ENCODE peak calls at places on chromosome 12, in eight cellular contexts. One of them, this sample, is unnamed.

GRCh38 chr12:84124211-84124610 is 788.4 kb downstream of the SLC6A15 start:
- DNase-seq in spleen: no peak
- DNase-seq in activated naive CD4-positive, alpha-beta T cell: no peak
- DNase-seq in iPS-NIHi11: no peak
- DNase-seq in left ventricle myocardium superior: no peak
- DNase-seq in NCI-H460: no peak
- DNase-seq in fibroblast of pulmonary artery: no peak
- DNase-seq in epithelial cell of esophagus: no peak
- DNase-seq in this sample: no peak

GRCh38 chr12:70628701-70629480 is 8.3 kb downstream of the PTPRB start:
- DNase-seq in spleen: no peak
- DNase-seq in activated naive CD4-positive, alpha-beta T cell: no peak
- DNase-seq in iPS-NIHi11: no peak
- DNase-seq in left ventricle myocardium superior: no peak
- DNase-seq in NCI-H460: no peak
- DNase-seq in fibroblast of pulmonary artery: no peak
- DNase-seq in epithelial cell of esophagus: no peak
- DNase-seq in this sample: no peak

GRCh38 chr12:92290016-92290685 is 144.5 kb upstream of the BTG1 start:
- DNase-seq in spleen: no peak
- DNase-seq in activated naive CD4-positive, alpha-beta T cell: no peak
- DNase-seq in iPS-NIHi11: no peak
- DNase-seq in left ventricle myocardium superior: no peak
- DNase-seq in NCI-H460: no peak
- DNase-seq in fibroblast of pulmonary artery: peak
- DNase-seq in epithelial cell of esophagus: peak
- DNase-seq in this sample: no peak

GRCh38 chr12:105358789-105359188 is 28.3 kb downstream of the C12orf75 start:
- DNase-seq in spleen: no peak
- DNase-seq in activated naive CD4-positive, alpha-beta T cell: no peak
- DNase-seq in iPS-NIHi11: no peak
- DNase-seq in left ventricle myocardium superior: no peak
- DNase-seq in NCI-H460: no peak
- DNase-seq in fibroblast of pulmonary artery: no peak
- DNase-seq in epithelial cell of esophagus: no peak
- DNase-seq in this sample: no peak

GRCh38 chr12:14769462-14769836 is 33.8 kb downstream of the WBP11 start:
- DNase-seq in spleen: peak
- DNase-seq in activated naive CD4-positive, alpha-beta T cell: no peak
- DNase-seq in iPS-NIHi11: peak
- DNase-seq in left ventricle myocardium superior: peak
- DNase-seq in NCI-H460: peak
- DNase-seq in fibroblast of pulmonary artery: peak
- DNase-seq in epithelial cell of esophagus: no peak
- DNase-seq in this sample: no peak

GRCh38 chr12:38141239-38141638 is 175.3 kb upstream of the ALG10B start:
- DNase-seq in spleen: no peak
- DNase-seq in activated naive CD4-positive, alpha-beta T cell: no peak
- DNase-seq in iPS-NIHi11: no peak
- DNase-seq in left ventricle myocardium superior: no peak
- DNase-seq in NCI-H460: no peak
- DNase-seq in fibroblast of pulmonary artery: no peak
- DNase-seq in epithelial cell of esophagus: no peak
- DNase-seq in this sample: no peak

GRCh38 chr12:110279561-110279960 is 1.5 kb upstream of the ATP2A2 start:
- DNase-seq in spleen: no peak
- DNase-seq in activated naive CD4-positive, alpha-beta T cell: no peak
- DNase-seq in iPS-NIHi11: no peak
- DNase-seq in left ventricle myocardium superior: no peak
- DNase-seq in NCI-H460: no peak
- DNase-seq in fibroblast of pulmonary artery: no peak
- DNase-seq in epithelial cell of esophagus: no peak
- DNase-seq in this sample: no peak

GRCh38 chr12:34016361-34016760 is 5.9 kb upstream of the ALG10 start:
- DNase-seq in spleen: no peak
- DNase-seq in activated naive CD4-positive, alpha-beta T cell: no peak
- DNase-seq in iPS-NIHi11: peak
- DNase-seq in left ventricle myocardium superior: no peak
- DNase-seq in NCI-H460: no peak
- DNase-seq in fibroblast of pulmonary artery: no peak
- DNase-seq in epithelial cell of esophagus: no peak
- DNase-seq in this sample: no peak

GRCh38 chr12:112252184-112252583 is 126.8 kb downstream of the TRAFD1 start:
- DNase-seq in spleen: no peak
- DNase-seq in activated naive CD4-positive, alpha-beta T cell: no peak
- DNase-seq in iPS-NIHi11: no peak
- DNase-seq in left ventricle myocardium superior: no peak
- DNase-seq in NCI-H460: no peak
- DNase-seq in fibroblast of pulmonary artery: peak
- DNase-seq in epithelial cell of esophagus: peak
- DNase-seq in this sample: no peak